ENCODE peak calls at places on chromosomes 12 and 14, in ten cellular contexts. G is Peyer's patch, P is GM03348, D is aorta, Z is left ventricle myocardium inferior, B is NCI-H460, L is cardiac fibroblast, R is RPMI8226, M is activated T-cell treated with anti-CD3 and anti-CD28 coated beads for 48 hours, X is progenitor cell of endocrine pancreas. F is an unnamed sample.

GRCh38 chr14:100849432-100849831 is 23.5 kb downstream of the MEG3 start:
- DNase-seq in L (no peak), B (no peak), D (no peak), G (no peak), X (no peak), M (no peak), Z (no peak), P (peak; percentile 52), R (no peak), F (no peak)

GRCh38 chr14:22415633-22415959 is 173.4 kb downstream of the DAD1 start:
- DNase-seq in P (no peak), X (no peak), D (no peak), L (no peak), R (no peak), B (no peak), Z (no peak), G (no peak), M (no peak), F (no peak)

GRCh38 chr12:108214486-108214885 is 85.4 kb downstream of the WSCD2 start:
- DNase-seq in M (no peak), P (peak; percentile 46), Z (peak; percentile 24), L (peak; percentile 10), G (no peak), R (peak; percentile 48), X (peak; percentile 72), D (peak; percentile 58), B (peak; percentile 15), F (no peak)

GRCh38 chr12:19575307-19576243 is 136.3 kb downstream of the AEBP2 start:
- DNase-seq in B (no peak), R (no peak), G (no peak), L (peak; percentile 76), D (peak; percentile 62), Z (peak; percentile 53), X (no peak), M (no peak), P (peak; percentile 43), F (no peak)

GRCh38 chr14:98906123-98906995 is 365.6 kb downstream of the BCL11B start:
- DNase-seq in X (no peak), D (no peak), B (no peak), M (no peak), Z (no peak), R (no peak), G (no peak), L (no peak), P (no peak), F (no peak)

GRCh38 chr12:100427078-100427477 is 46.6 kb upstream of the NR1H4 start:
- DNase-seq in X (no peak), Z (no peak), P (peak; percentile 49), G (no peak), L (peak; percentile 73), D (no peak), R (no peak), M (no peak), B (no peak), F (no peak)

GRCh38 chr14:68564826-68565760 is 227.8 kb downstream of the ZFP36L1 start:
- DNase-seq in G (no peak), Z (no peak), P (no peak), X (no peak), M (no peak), R (no peak), B (no peak), L (peak; percentile 27), D (no peak), F (no peak)

GRCh38 chr14:49982082-49982481 is 89.2 kb downstream of the ARF6 start:
- DNase-seq in B (no peak), D (no peak), L (peak; percentile 78), X (no peak), G (no peak), Z (no peak), R (no peak), P (no peak), M (no peak), F (no peak)

F was measured in spleen.